ENCODE peak calls at places on chromosome 20, in eight cellular contexts. T, P, Z, Y, K, A, D and E are unnamed samples.

GRCh38 chr20:48387675-48388074 is 440.1 kb downstream of the PREX1 start:
- DNase-seq in K (no peak), Y (no peak), A (no peak), T (no peak), D (no peak), P (no peak), Z (no peak), E (no peak)

GRCh38 chr20:53718142-53718481 is 124.5 kb upstream of the ZNF217 start:
- DNase-seq in K (no peak), A (no peak), P (no peak), D (no peak), Z (no peak), T (no peak), Y (no peak), E (no peak)

GRCh38 chr20:48275737-48276342 is 490.6 kb upstream of the SULF2 start:
- DNase-seq in P (no peak), K (no peak), Z (no peak), Y (no peak), A (no peak), T (no peak), D (no peak), E (no peak)

GRCh38 chr20:45328451-45328850 is 19.8 kb downstream of the SDC4 start:
- DNase-seq in D (no peak), K (no peak), P (peak; percentile 76), A (no peak), Z (no peak), Y (no peak), T (no peak), E (no peak)

GRCh38 chr20:46635514-46636091 is 15.7 kb downstream of the SLC13A3 start:
- DNase-seq in D (no peak), A (no peak), T (peak; percentile 56), K (no peak), Z (no peak), P (no peak), Y (no peak), E (no peak)

GRCh38 chr20:23626040-23626620 is 11.6 kb downstream of the CST3 start:
- DNase-seq in D (no peak), T (peak; percentile 14), K (no peak), A (no peak), P (no peak), Y (no peak), Z (no peak), E (no peak)

GRCh38 chr20:34705383-34706021 is 1.4 kb downstream of the TP53INP2 start:
- DNase-seq in P (no peak), Y (no peak), T (peak; percentile 48), A (no peak), Z (no peak), D (no peak), K (no peak), E (no peak)

GRCh38 chr20:60070791-60071190 is 112.6 kb downstream of the CDH26 start:
- DNase-seq in Z (no peak), K (no peak), A (no peak), T (no peak), Y (no peak), D (no peak), P (no peak), E (no peak)